ENCODE peak calls at places on chromosomes 1 and 21, in nine cellular contexts. C is breast epithelium, O is transverse colon, G is prostate gland, X is HCT116, R is tibial nerve, E is spleen, S is ovary, U is K562. P is an unnamed sample. For H3K9me3 and H3K36me3, the result is how much of the 10 kb centered on the place peaks cover.

GRCh38 chr1:223556414-223557124 is 108.9 kb downstream of the CAPN8 start:
- DNase-seq in C (no peak), O (peak), G (no peak), X (peak), R (no peak), E (no peak), S (no peak), U (peak), P (peak)

GRCh38 chr1:184716158-184716557 is 38.5 kb downstream of the EDEM3 start:
- DNase-seq in C (no peak), O (no peak), G (no peak), X (no peak), R (no peak), E (no peak), S (no peak), U (no peak), P (no peak)

GRCh38 chr21:39518845-39519205 is 67.1 kb downstream of the SH3BGR start:
- DNase-seq in C (no peak), O (no peak), G (no peak), X (no peak), R (no peak), E (no peak), S (no peak), U (no peak), P (no peak)

GRCh38 chr1:35505911-35506798 is 51.0 kb downstream of the KIAA0319L start:
- DNase-seq in C (peak), O (peak), G (peak), X (peak), R (no peak), E (no peak), S (no peak), U (peak), P (no peak)

GRCh38 chr1:9376886-9377333 is 84.2 kb downstream of the SPSB1 start:
- DNase-seq in C (no peak), O (peak), G (no peak), X (no peak), R (peak), E (no peak), S (peak), U (no peak), P (peak)

GRCh38 chr1:91847851-91848250 is 38.1 kb downstream of the TGFBR3 start:
- DNase-seq in C (no peak), O (no peak), G (no peak), X (no peak), R (no peak), E (no peak), S (no peak), U (no peak), P (no peak)

GRCh38 chr1:156870734-156871133 is 10.1 kb downstream of the NTRK1 start:
- DNase-seq in C (no peak), O (no peak), G (no peak), X (no peak), R (no peak), E (no peak), S (no peak), U (no peak), P (no peak)

GRCh38 chr1:20732588-20733360 is at the start of gene SH2D5:
- DNase-seq in C (peak), O (peak), G (peak), X (peak), R (peak), E (no peak), S (peak), U (peak), P (peak)

GRCh38 chr1:200233393-200233792 is 176.4 kb downstream of the ZNF281 start:
- DNase-seq in C (no peak), O (no peak), G (no peak), X (no peak), R (no peak), E (no peak), S (no peak), U (no peak), P (no peak)

GRCh38 chr1:209756608-209757445 is 974 bp downstream of the TRAF3IP3 start:
- DNase-seq in C (no peak), O (peak), G (no peak), X (no peak), R (no peak), E (peak), S (no peak), U (no peak), P (no peak)

GRCh38 chr1:54768093-54768492 is 3.8 kb upstream of the PARS2 start:
- DNase-seq in C (no peak), O (peak), G (no peak), X (no peak), R (no peak), E (no peak), S (no peak), U (no peak), P (no peak)

GRCh38 chr1:44314401-44314800 is 40.7 kb downstream of the ERI3 start:
- DNase-seq in C (no peak), O (no peak), G (no peak), X (no peak), R (no peak), E (no peak), S (no peak), U (no peak), P (no peak)

GRCh38 chr21:21165063-21165645 is 166.9 kb downstream of the NCAM2 start:
- DNase-seq in C (no peak), O (no peak), G (no peak), X (no peak), R (no peak), E (no peak), S (no peak), U (no peak), P (no peak)

GRCh38 chr1:220487297-220487820 is 40.6 kb upstream of the MARK1 start:
- DNase-seq in C (no peak), O (peak), G (no peak), X (peak), R (no peak), E (no peak), S (no peak), U (no peak), P (no peak)

GRCh38 chr1:204558467-204558866 is 42.3 kb downstream of the MDM4 start:
- DNase-seq in C (no peak), O (no peak), G (no peak), X (no peak), R (no peak), E (no peak), S (no peak), U (no peak), P (no peak)

GRCh38 chr1:2526824-2527552 is 592 bp upstream of the PANK4 start:
- DNase-seq in C (no peak), O (peak), G (no peak), X (no peak), R (no peak), E (no peak), S (no peak), U (no peak), P (peak)

GRCh38 chr1:101044749-101045148 is 19.2 kb upstream of the DPH5 start:
- DNase-seq in C (no peak), O (no peak), G (no peak), X (no peak), R (no peak), E (no peak), S (no peak), U (no peak), P (no peak)

DNA sequence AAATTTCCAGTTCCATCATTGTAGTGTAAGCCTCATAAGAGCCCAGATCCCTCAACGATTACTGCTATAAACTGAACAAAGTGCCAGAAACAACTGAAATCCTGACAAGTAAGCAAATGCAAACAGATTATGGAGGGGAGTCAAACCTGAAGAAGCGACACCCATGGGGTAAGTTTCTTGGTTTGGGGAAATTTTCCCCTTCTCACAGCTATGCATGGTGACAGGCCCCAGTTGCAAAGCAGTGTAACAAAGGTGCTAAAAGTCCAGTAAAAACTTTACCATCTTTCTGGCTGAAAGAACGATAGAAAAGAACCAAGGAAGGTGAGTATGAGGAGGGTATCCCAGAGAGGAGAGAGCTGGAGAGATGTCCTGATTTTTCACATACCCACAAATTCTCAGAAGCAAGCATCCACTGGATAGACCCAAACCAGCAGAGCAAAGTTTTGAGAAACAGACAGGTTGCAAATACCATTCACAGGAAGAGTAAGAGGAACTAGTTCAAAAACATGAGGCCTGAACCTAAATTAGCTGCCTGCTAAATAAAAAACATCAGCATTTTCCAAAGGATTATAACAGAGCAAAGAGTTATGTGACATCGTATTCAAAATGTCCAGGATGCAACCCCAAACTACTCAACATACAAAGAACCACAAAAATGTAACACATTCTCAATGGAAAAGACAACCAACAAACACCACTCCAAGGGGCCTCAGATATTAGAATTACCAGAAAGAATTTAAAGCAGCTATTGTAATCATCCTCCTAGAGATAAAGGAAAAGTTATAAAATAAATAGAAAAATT is 14.5 kb downstream of the SCYL3 start:
- DNase-seq in C (no peak), O (no peak), G (no peak), X (no peak), R (no peak), E (no peak), S (no peak), U (no peak), P (no peak)
- H3K9me3 ChIP-seq in C (under half), O (under half), G (under half), X (under half), R (under half), E (under half), S (under half), U (under half), P (under half)

GRCh38 chr1:48341221-48341620 is 118.7 kb downstream of the SLC5A9 start:
- DNase-seq in C (no peak), O (no peak), G (no peak), X (no peak), R (no peak), E (no peak), S (no peak), U (no peak), P (no peak)

GRCh38 chr1:48344373-48344772 is 121.9 kb downstream of the SLC5A9 start:
- DNase-seq in C (no peak), O (no peak), G (no peak), X (no peak), R (no peak), E (no peak), S (no peak), U (no peak), P (no peak)
- TF ChIP-seq POLR2A in C (no peak), O (no peak), G (no peak), X (no peak), R (no peak), E (no peak), S (no peak), U (no peak), P (no peak)

DNA sequence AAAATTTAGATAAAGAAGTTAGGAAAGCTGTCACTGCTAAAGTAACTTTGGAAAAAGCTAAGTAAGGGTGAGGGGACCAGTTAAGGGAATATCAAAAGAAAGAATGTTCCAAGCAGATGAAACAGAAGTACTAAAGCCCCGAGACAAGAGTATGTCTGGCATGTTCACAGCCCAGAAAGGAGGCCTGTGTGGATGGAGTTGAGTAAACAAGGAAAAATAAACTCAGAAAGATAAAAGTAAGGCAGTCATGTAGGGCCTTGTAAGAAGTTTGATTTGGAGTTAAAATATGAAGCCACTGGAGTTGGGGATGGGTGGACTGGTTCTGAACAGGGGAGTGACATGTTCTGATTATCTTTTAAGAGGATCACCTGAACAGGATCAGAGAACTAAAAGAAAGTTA is 177.9 kb downstream of the CDC42BPA start:
- DNase-seq in C (no peak), O (no peak), G (no peak), X (no peak), R (no peak), E (no peak), S (no peak), U (no peak), P (no peak)
- H3K36me3 ChIP-seq in C (under half), O (under half), G (under half), X (under half), R (under half), E (under half), S (under half), U (half or more), P (under half)

DNA sequence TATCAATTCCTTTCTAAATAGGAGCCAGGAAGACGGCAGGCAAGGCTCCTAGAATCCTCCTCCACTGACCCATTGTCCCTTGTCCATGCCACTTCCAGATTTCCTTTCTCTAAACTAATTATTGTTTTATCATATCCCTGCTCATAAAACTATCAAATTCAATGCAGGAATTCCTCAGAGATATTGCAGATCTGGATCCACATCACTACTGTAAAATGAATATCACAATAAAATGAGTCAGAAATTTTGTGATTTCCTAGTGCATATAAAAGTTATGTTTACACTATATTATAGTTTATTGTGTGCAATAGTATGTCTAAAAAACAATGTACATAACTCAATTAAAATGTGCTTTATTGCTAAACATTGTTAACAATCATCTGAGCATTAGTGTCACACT is 498.7 kb upstream of the NEGR1 start:
- DNase-seq in C (no peak), O (no peak), G (no peak), X (no peak), R (no peak), E (no peak), S (no peak), U (no peak), P (no peak)
- H3K9me3 ChIP-seq in C (under half), O (under half), G (under half), X (under half), R (under half), E (under half), S (under half), U (under half), P (under half)

GRCh38 chr1:228091084-228091483 is 8.6 kb downstream of the ARF1 start:
- DNase-seq in C (no peak), O (no peak), G (no peak), X (no peak), R (no peak), E (peak), S (no peak), U (no peak), P (no peak)

GRCh38 chr1:228093050-228093906 is 9.8 kb downstream of the C1orf35 start:
- DNase-seq in C (peak), O (no peak), G (no peak), X (no peak), R (no peak), E (no peak), S (no peak), U (no peak), P (peak)

GRCh38 chr1:228090613-228091081 is 8.1 kb downstream of the ARF1 start:
- DNase-seq in C (no peak), O (peak), G (no peak), X (no peak), R (no peak), E (peak), S (peak), U (no peak), P (no peak)

GRCh38 chr1:228094432-228095016 is 8.6 kb downstream of the C1orf35 start:
- DNase-seq in C (no peak), O (peak), G (no peak), X (no peak), R (no peak), E (peak), S (peak), U (no peak), P (no peak)

DNA sequence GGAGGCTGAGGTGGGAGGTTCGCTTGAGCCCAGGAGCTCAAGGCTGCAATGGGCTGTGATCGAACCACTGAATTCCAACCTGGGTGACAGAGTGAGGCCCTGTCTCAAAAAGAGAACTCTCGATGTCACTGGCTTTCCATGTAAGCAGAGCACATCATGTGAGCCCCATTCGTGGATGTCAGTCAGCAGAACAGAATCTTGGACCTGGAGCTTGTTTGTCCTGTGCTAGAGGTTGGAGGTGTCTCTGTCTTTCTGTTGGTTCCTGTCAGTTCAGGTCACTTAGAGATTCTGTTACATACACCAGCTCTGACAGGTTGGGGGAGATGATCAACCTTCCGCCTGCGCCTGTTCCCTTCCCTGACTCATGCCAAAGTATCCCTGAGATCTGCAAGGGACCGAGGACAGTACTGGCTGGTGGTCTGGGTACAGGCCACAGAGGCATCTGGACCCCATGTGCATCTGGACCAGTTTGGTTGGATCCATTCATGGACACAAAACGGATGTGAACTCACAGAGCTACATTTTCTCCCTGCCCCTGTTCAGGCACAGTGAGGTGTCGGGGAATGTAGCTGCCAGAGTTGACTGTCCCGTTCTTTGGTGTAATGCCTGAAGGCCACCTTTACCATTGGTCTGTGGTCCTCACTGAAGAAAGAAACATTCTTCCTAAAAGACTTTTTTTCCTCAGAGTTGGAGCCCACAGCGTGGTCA is 10.0 kb downstream of the ARF1 start:
- DNase-seq in C (no peak), O (no peak), G (no peak), X (no peak), R (no peak), E (no peak), S (no peak), U (no peak), P (peak)
- TF ChIP-seq POLR2A in C (no peak), O (no peak), G (no peak), X (no peak), R (no peak), E (no peak), S (no peak), U (peak), P (no peak)